ENCODE peak calls at places on chromosomes 6 and 20, in eight cellular contexts. One of them, this sample, is unnamed.

GRCh38 chr6:22448311-22448711 is 121.1 kb upstream of the HDGFL1 start:
- DNase-seq in stimulated activated CD8-positive, alpha-beta memory T cell treated with anti-CD3 and anti-CD28 coated beads, Interleukin-15, amount 100 ng/mL, for 24 hours: no peak
- DNase-seq in HEK293T: no peak
- DNase-seq in RKO: no peak
- DNase-seq in germinal center: no peak
- DNase-seq in iris pigment epithelial cell: peak
- DNase-seq in EH: peak
- DNase-seq in GM23248: no peak
- DNase-seq in this sample: no peak

GRCh38 chr6:40293824-40294188 is 293.4 kb downstream of the LRFN2 start:
- DNase-seq in stimulated activated CD8-positive, alpha-beta memory T cell treated with anti-CD3 and anti-CD28 coated beads, Interleukin-15, amount 100 ng/mL, for 24 hours: no peak
- DNase-seq in HEK293T: no peak
- DNase-seq in RKO: no peak
- DNase-seq in germinal center: no peak
- DNase-seq in iris pigment epithelial cell: no peak
- DNase-seq in EH: no peak
- DNase-seq in GM23248: no peak
- DNase-seq in this sample: no peak

GRCh38 chr6:6676910-6677441 is 88.5 kb downstream of the LY86 start:
- DNase-seq in stimulated activated CD8-positive, alpha-beta memory T cell treated with anti-CD3 and anti-CD28 coated beads, Interleukin-15, amount 100 ng/mL, for 24 hours: peak
- DNase-seq in HEK293T: peak
- DNase-seq in RKO: peak
- DNase-seq in germinal center: peak
- DNase-seq in iris pigment epithelial cell: peak
- DNase-seq in EH: peak
- DNase-seq in GM23248: peak
- DNase-seq in this sample: peak

GRCh38 chr6:55437141-55437540 is 109.9 kb downstream of the GFRAL start:
- DNase-seq in stimulated activated CD8-positive, alpha-beta memory T cell treated with anti-CD3 and anti-CD28 coated beads, Interleukin-15, amount 100 ng/mL, for 24 hours: no peak
- DNase-seq in HEK293T: no peak
- DNase-seq in RKO: no peak
- DNase-seq in germinal center: no peak
- DNase-seq in iris pigment epithelial cell: peak
- DNase-seq in EH: no peak
- DNase-seq in GM23248: no peak
- DNase-seq in this sample: no peak

GRCh38 chr20:45096781-45097180 is 4.1 kb downstream of the KCNS1 start:
- DNase-seq in stimulated activated CD8-positive, alpha-beta memory T cell treated with anti-CD3 and anti-CD28 coated beads, Interleukin-15, amount 100 ng/mL, for 24 hours: no peak
- DNase-seq in HEK293T: no peak
- DNase-seq in RKO: no peak
- DNase-seq in germinal center: no peak
- DNase-seq in iris pigment epithelial cell: no peak
- DNase-seq in EH: no peak
- DNase-seq in GM23248: no peak
- DNase-seq in this sample: no peak

GRCh38 chr20:44187763-44188709 is 1.0 kb upstream of the JPH2 start:
- DNase-seq in stimulated activated CD8-positive, alpha-beta memory T cell treated with anti-CD3 and anti-CD28 coated beads, Interleukin-15, amount 100 ng/mL, for 24 hours: no peak
- DNase-seq in HEK293T: no peak
- DNase-seq in RKO: no peak
- DNase-seq in germinal center: no peak
- DNase-seq in iris pigment epithelial cell: no peak
- DNase-seq in EH: peak
- DNase-seq in GM23248: peak
- DNase-seq in this sample: no peak

GRCh38 chr6:108958900-108959770 is 110.9 kb downstream of the ARMC2 start:
- DNase-seq in stimulated activated CD8-positive, alpha-beta memory T cell treated with anti-CD3 and anti-CD28 coated beads, Interleukin-15, amount 100 ng/mL, for 24 hours: no peak
- DNase-seq in HEK293T: no peak
- DNase-seq in RKO: no peak
- DNase-seq in germinal center: no peak
- DNase-seq in iris pigment epithelial cell: no peak
- DNase-seq in EH: no peak
- DNase-seq in GM23248: no peak
- DNase-seq in this sample: no peak

GRCh38 chr6:147806697-147807096 is 298.2 kb downstream of the SAMD5 start:
- DNase-seq in stimulated activated CD8-positive, alpha-beta memory T cell treated with anti-CD3 and anti-CD28 coated beads, Interleukin-15, amount 100 ng/mL, for 24 hours: no peak
- DNase-seq in HEK293T: no peak
- DNase-seq in RKO: no peak
- DNase-seq in germinal center: no peak
- DNase-seq in iris pigment epithelial cell: no peak
- DNase-seq in EH: no peak
- DNase-seq in GM23248: no peak
- DNase-seq in this sample: no peak

GRCh38 chr6:134813146-134813545 is 136.8 kb downstream of the ALDH8A1 start:
- DNase-seq in stimulated activated CD8-positive, alpha-beta memory T cell treated with anti-CD3 and anti-CD28 coated beads, Interleukin-15, amount 100 ng/mL, for 24 hours: no peak
- DNase-seq in HEK293T: no peak
- DNase-seq in RKO: no peak
- DNase-seq in germinal center: no peak
- DNase-seq in iris pigment epithelial cell: peak
- DNase-seq in EH: peak
- DNase-seq in GM23248: no peak
- DNase-seq in this sample: no peak

GRCh38 chr20:37202267-37202943 is 23.1 kb upstream of the MROH8 start:
- DNase-seq in stimulated activated CD8-positive, alpha-beta memory T cell treated with anti-CD3 and anti-CD28 coated beads, Interleukin-15, amount 100 ng/mL, for 24 hours: no peak
- DNase-seq in HEK293T: peak
- DNase-seq in RKO: peak
- DNase-seq in germinal center: peak
- DNase-seq in iris pigment epithelial cell: peak
- DNase-seq in EH: peak
- DNase-seq in GM23248: peak
- DNase-seq in this sample: no peak

GRCh38 chr20:572752-573151 is 29.2 kb upstream of the CSNK2A1 start:
- DNase-seq in stimulated activated CD8-positive, alpha-beta memory T cell treated with anti-CD3 and anti-CD28 coated beads, Interleukin-15, amount 100 ng/mL, for 24 hours: no peak
- DNase-seq in HEK293T: no peak
- DNase-seq in RKO: no peak
- DNase-seq in germinal center: no peak
- DNase-seq in iris pigment epithelial cell: no peak
- DNase-seq in EH: no peak
- DNase-seq in GM23248: no peak
- DNase-seq in this sample: no peak

GRCh38 chr6:169851641-169852503 is 100.5 kb downstream of the ERMARD start:
- DNase-seq in stimulated activated CD8-positive, alpha-beta memory T cell treated with anti-CD3 and anti-CD28 coated beads, Interleukin-15, amount 100 ng/mL, for 24 hours: no peak
- DNase-seq in HEK293T: no peak
- DNase-seq in RKO: peak
- DNase-seq in germinal center: no peak
- DNase-seq in iris pigment epithelial cell: peak
- DNase-seq in EH: peak
- DNase-seq in GM23248: no peak
- DNase-seq in this sample: peak

GRCh38 chr6:2695464-2696095 is 55.1 kb downstream of the MYLK4 start:
- DNase-seq in stimulated activated CD8-positive, alpha-beta memory T cell treated with anti-CD3 and anti-CD28 coated beads, Interleukin-15, amount 100 ng/mL, for 24 hours: no peak
- DNase-seq in HEK293T: peak
- DNase-seq in RKO: peak
- DNase-seq in germinal center: no peak
- DNase-seq in iris pigment epithelial cell: peak
- DNase-seq in EH: peak
- DNase-seq in GM23248: peak
- DNase-seq in this sample: no peak

GRCh38 chr6:43150051-43150751 is 20.9 kb upstream of the SRF start:
- DNase-seq in stimulated activated CD8-positive, alpha-beta memory T cell treated with anti-CD3 and anti-CD28 coated beads, Interleukin-15, amount 100 ng/mL, for 24 hours: no peak
- DNase-seq in HEK293T: no peak
- DNase-seq in RKO: no peak
- DNase-seq in germinal center: no peak
- DNase-seq in iris pigment epithelial cell: no peak
- DNase-seq in EH: no peak
- DNase-seq in GM23248: no peak
- DNase-seq in this sample: no peak

GRCh38 chr20:10249048-10249770 is 30.6 kb downstream of the SNAP25 start:
- DNase-seq in stimulated activated CD8-positive, alpha-beta memory T cell treated with anti-CD3 and anti-CD28 coated beads, Interleukin-15, amount 100 ng/mL, for 24 hours: no peak
- DNase-seq in HEK293T: no peak
- DNase-seq in RKO: no peak
- DNase-seq in germinal center: no peak
- DNase-seq in iris pigment epithelial cell: peak
- DNase-seq in EH: no peak
- DNase-seq in GM23248: no peak
- DNase-seq in this sample: no peak

GRCh38 chr6:4360920-4361319 is 225.5 kb upstream of the ECI2 start:
- DNase-seq in stimulated activated CD8-positive, alpha-beta memory T cell treated with anti-CD3 and anti-CD28 coated beads, Interleukin-15, amount 100 ng/mL, for 24 hours: no peak
- DNase-seq in HEK293T: no peak
- DNase-seq in RKO: no peak
- DNase-seq in germinal center: no peak
- DNase-seq in iris pigment epithelial cell: no peak
- DNase-seq in EH: no peak
- DNase-seq in GM23248: no peak
- DNase-seq in this sample: no peak

GRCh38 chr6:23091795-23092194 is 522.4 kb downstream of the HDGFL1 start:
- DNase-seq in stimulated activated CD8-positive, alpha-beta memory T cell treated with anti-CD3 and anti-CD28 coated beads, Interleukin-15, amount 100 ng/mL, for 24 hours: no peak
- DNase-seq in HEK293T: no peak
- DNase-seq in RKO: no peak
- DNase-seq in germinal center: no peak
- DNase-seq in iris pigment epithelial cell: peak
- DNase-seq in EH: peak
- DNase-seq in GM23248: peak
- DNase-seq in this sample: no peak

GRCh38 chr20:7196481-7196880 is 429.0 kb downstream of the BMP2 start:
- DNase-seq in stimulated activated CD8-positive, alpha-beta memory T cell treated with anti-CD3 and anti-CD28 coated beads, Interleukin-15, amount 100 ng/mL, for 24 hours: no peak
- DNase-seq in HEK293T: no peak
- DNase-seq in RKO: no peak
- DNase-seq in germinal center: no peak
- DNase-seq in iris pigment epithelial cell: peak
- DNase-seq in EH: no peak
- DNase-seq in GM23248: peak
- DNase-seq in this sample: no peak

GRCh38 chr20:37505263-37506165 is 15.5 kb upstream of the NNAT start:
- DNase-seq in stimulated activated CD8-positive, alpha-beta memory T cell treated with anti-CD3 and anti-CD28 coated beads, Interleukin-15, amount 100 ng/mL, for 24 hours: no peak
- DNase-seq in HEK293T: no peak
- DNase-seq in RKO: no peak
- DNase-seq in germinal center: no peak
- DNase-seq in iris pigment epithelial cell: no peak
- DNase-seq in EH: no peak
- DNase-seq in GM23248: no peak
- DNase-seq in this sample: no peak